ENCODE peak calls at places on chromosome 5, in six cellular contexts. W is transverse colon, V is SK-N-SH, Y is suprapubic skin, S is stomach, Z is spleen. P is an unnamed sample. For H3K4me1, the result is how much of the 10 kb centered on the place peaks cover.

GRCh38 chr5:157855404-157855994 is 3.4 kb downstream of the CLINT1 start:
- DNase-seq in S (peak), Z (no peak), W (peak), V (peak), Y (no peak), P (peak)

GRCh38 chr5:68464424-68464823 is 248.9 kb downstream of the PIK3R1 start:
- DNase-seq in Z (no peak), V (no peak), S (no peak), W (no peak), Y (no peak), P (no peak)

GRCh38 chr5:52043543-52043942 is 660.3 kb downstream of the ISL1 start:
- DNase-seq in V (no peak), W (no peak), S (no peak), Z (no peak), Y (no peak), P (no peak)

GRCh38 chr5:40873481-40873880 is 32.3 kb downstream of the CARD6 start:
- DNase-seq in S (no peak), W (no peak), Y (no peak), V (no peak), Z (no peak), P (no peak)

GRCh38 chr5:73330613-73331012 is 118.0 kb downstream of the FOXD1 start:
- DNase-seq in Z (no peak), S (no peak), W (no peak), Y (no peak), V (no peak), P (no peak)

GRCh38 chr5:6328173-6328572 is 50.2 kb downstream of the MED10 start:
- DNase-seq in S (no peak), Z (no peak), V (no peak), Y (no peak), W (no peak), P (peak)

GRCh38 chr5:143066556-143067281 is 296.5 kb downstream of the ARHGAP26 start:
- DNase-seq in V (no peak), Z (no peak), S (no peak), Y (no peak), W (peak), P (no peak)

GRCh38 chr5:34941936-34942335 is 12.6 kb downstream of the DNAJC21 start:
- DNase-seq in W (no peak), S (no peak), Y (no peak), V (no peak), Z (no peak), P (peak)

GRCh38 chr5:68562308-68562707 is 346.8 kb downstream of the PIK3R1 start:
- DNase-seq in S (peak), Y (no peak), W (no peak), Z (no peak), V (peak), P (no peak)

GRCh38 chr5:14489643-14490042 is 91.9 kb upstream of the OTULINL start:
- DNase-seq in W (no peak), Z (no peak), V (no peak), Y (no peak), S (no peak), P (no peak)

GRCh38 chr5:176640616-176641015 is 6.7 kb upstream of the TSPAN17 start:
- DNase-seq in Z (no peak), S (no peak), Y (no peak), W (no peak), V (no peak), P (no peak)

GRCh38 chr5:119792154-119792799 is 162.9 kb downstream of the FAM170A start:
- DNase-seq in V (no peak), W (peak), Z (no peak), Y (no peak), S (no peak), P (no peak)

GRCh38 chr5:93421498-93421897 is 159.5 kb downstream of the NR2F1-AS1 start:
- DNase-seq in Y (no peak), S (no peak), W (no peak), V (no peak), Z (no peak), P (no peak)

GRCh38 chr5:76838481-76839261 is 11.1 kb upstream of the S100Z start:
- DNase-seq in W (peak), S (no peak), Z (no peak), V (no peak), Y (no peak), P (peak)
- TF ChIP-seq POLR2AphosphoS5 in W (peak), S (no peak), Z (no peak), V (no peak), Y (no peak), P (no peak)

GRCh38 chr5:136028090-136028489 is 698 bp upstream of the TGFBI start:
- DNase-seq in Y (no peak), V (no peak), W (no peak), Z (no peak), S (no peak), P (no peak)
- H3K4me1 ChIP-seq in Y (half or more), V (under half), W (under half), Z (under half), S (half or more), P (under half)

DNA sequence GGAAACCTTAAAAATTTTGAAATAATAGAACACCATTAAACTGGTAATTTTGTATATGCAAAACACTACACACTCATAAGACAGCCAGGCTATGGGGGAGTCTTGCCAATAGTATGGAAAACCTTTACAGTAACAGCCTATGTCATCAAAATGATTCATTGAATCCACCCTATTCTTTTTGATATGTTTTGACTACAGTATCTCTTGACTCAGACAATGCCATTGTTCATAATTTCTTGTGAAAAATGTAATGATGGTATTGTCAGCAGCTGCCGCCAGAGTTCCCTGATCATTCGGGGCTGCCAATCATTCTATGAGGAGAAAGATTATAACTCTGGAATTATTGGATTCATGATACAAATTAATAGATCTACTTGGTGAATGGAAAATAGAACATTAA is 101.4 kb upstream of the POC5 start:
- DNase-seq in Z (no peak), W (no peak), S (no peak), Y (no peak), V (no peak), P (no peak)
- TF ChIP-seq POLR2AphosphoS5 in Z (no peak), W (no peak), S (no peak), Y (no peak), V (no peak), P (no peak)

GRCh38 chr5:72036951-72037350 is 70.3 kb upstream of the MAP1B start:
- DNase-seq in Y (no peak), Z (no peak), W (no peak), V (no peak), S (no peak), P (no peak)

GRCh38 chr5:72030237-72030636 is 77.0 kb upstream of the MAP1B start:
- DNase-seq in Y (no peak), V (no peak), Z (no peak), W (no peak), S (no peak), P (no peak)

GRCh38 chr5:72032769-72033168 is 74.5 kb upstream of the MAP1B start:
- DNase-seq in Y (no peak), W (no peak), Z (no peak), S (no peak), V (no peak), P (no peak)

GRCh38 chr5:72035831-72036230 is 71.4 kb upstream of the MAP1B start:
- DNase-seq in Y (no peak), S (no peak), W (no peak), Z (no peak), V (no peak), P (no peak)

GRCh38 chr5:72034710-72035109 is 72.6 kb upstream of the MAP1B start:
- DNase-seq in S (no peak), V (no peak), Y (no peak), W (no peak), Z (no peak), P (no peak)
- H3K4me1 ChIP-seq in S (under half), V (under half), Y (under half), W (under half), Z (under half), P (under half)

DNA sequence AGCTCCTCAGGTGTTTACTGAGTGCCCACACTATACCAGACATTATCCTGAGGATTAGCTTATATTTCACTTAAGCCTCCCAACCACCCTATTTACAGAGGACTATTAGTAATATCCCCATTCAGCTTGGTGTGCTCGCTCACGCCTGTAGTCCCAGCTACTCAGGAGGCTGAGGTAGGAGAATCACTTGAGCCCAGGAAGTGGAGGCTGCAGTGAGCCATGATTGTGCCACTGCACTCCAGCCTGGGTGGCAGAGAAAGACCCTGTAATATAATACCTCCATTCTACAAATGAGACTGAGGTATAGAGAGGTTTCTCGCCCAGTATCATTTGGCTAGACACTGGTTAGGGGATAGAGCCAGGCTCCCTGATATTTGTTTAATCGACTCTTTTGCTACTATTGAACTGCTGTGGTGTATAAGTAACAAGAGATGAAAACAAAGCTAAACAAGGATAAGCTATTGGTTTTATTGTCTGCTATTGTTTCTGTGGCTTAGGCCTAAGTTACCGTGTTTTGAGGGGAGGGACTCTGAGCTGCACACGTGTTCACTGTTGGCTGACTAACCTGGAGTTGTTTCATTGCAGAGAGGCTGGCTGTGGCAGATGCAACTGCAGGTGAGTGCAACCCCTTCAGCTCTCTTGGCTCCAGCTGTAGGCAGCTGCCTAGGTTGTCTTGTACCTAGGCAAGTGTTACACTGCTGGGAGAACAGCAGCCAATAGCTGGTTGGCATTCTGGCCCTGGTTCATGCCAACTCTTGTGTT is 17.8 kb upstream of the MATR3 start:
- DNase-seq in S (no peak), V (no peak), W (peak), Y (no peak), Z (no peak), P (no peak)
- TF ChIP-seq POLR2AphosphoS5 in S (no peak), V (no peak), W (no peak), Y (no peak), Z (no peak), P (no peak)

GRCh38 chr5:150590979-150591411 is 49.5 kb upstream of the SYNPO start:
- DNase-seq in Z (peak), V (peak), W (no peak), S (no peak), Y (peak), P (peak)
- H3K4me1 ChIP-seq in Z (under half), V (half or more), W (under half), S (under half), Y (under half), P (under half)

DNA sequence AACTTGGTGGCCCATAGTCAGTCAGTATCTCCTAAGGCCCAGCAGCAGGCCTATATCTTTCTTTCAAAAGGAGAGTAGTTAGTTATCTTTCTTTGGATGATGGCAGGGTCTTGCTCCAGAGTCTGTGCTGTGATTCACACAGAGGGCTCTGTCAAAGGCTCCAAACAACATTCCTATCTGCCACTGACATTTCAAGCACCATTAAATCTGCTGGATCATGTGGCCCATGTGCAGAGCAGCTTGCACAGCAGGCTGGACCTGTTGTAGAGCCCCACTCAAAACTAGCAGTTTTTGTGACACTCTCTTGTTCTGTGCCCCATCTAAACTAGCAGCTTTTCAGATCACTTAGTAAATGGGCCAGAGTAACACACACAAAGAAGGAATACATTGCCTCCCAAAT is 400.6 kb downstream of the RAB3C start:
- DNase-seq in Z (no peak), S (no peak), V (no peak), W (no peak), Y (no peak), P (no peak)
- TF ChIP-seq POLR2AphosphoS5 in Z (no peak), S (no peak), V (no peak), W (no peak), Y (no peak), P (no peak)

GRCh38 chr5:76542236-76542635 is 81.0 kb downstream of the F2RL2 start:
- DNase-seq in Y (no peak), Z (no peak), S (peak), W (no peak), V (no peak), P (no peak)
- H3K4me1 ChIP-seq in Y (under half), Z (half or more), S (half or more), W (under half), V (under half), P (under half)

GRCh38 chr5:175383350-175383749 is 60.6 kb downstream of the DRD1 start:
- DNase-seq in W (no peak), Z (no peak), S (no peak), V (no peak), Y (no peak), P (no peak)

GRCh38 chr5:175386526-175386925 is 57.5 kb downstream of the DRD1 start:
- DNase-seq in Y (no peak), W (no peak), V (no peak), Z (no peak), S (no peak), P (no peak)

GRCh38 chr5:175385691-175386360 is 58.2 kb downstream of the DRD1 start:
- DNase-seq in Z (no peak), Y (no peak), S (no peak), V (no peak), W (no peak), P (no peak)

GRCh38 chr5:175387144-175387543 is 56.8 kb downstream of the DRD1 start:
- DNase-seq in Z (no peak), S (no peak), Y (no peak), W (no peak), V (no peak), P (no peak)

GRCh38 chr5:175384724-175385552 is 59.0 kb downstream of the DRD1 start:
- DNase-seq in W (no peak), Z (no peak), S (no peak), V (no peak), Y (no peak), P (no peak)
- TF ChIP-seq POLR2AphosphoS5 in W (no peak), Z (no peak), S (no peak), V (no peak), Y (no peak), P (no peak)